ENCODE peak calls at places on chromosomes 5 and 9, in eight cellular contexts. One of them, this sample, is unnamed.

GRCh38 chr9:134217431-134218210 is 53.3 kb upstream of the RNU6ATAC start:
- DNase-seq in endodermal cell: peak; percentile 85
- DNase-seq in MM.1S: no peak
- DNase-seq in thoracic aorta: no peak
- DNase-seq in CD8-positive, alpha-beta memory T cell: no peak
- DNase-seq in aorta: peak; percentile 56
- DNase-seq in Peyer's patch: no peak
- DNase-seq in upper lobe of right lung: peak; percentile 51
- DNase-seq in this sample: peak; percentile 71

GRCh38 chr5:167304834-167305469 is 986.5 kb upstream of the WWC1 start:
- DNase-seq in upper lobe of right lung: no peak
- DNase-seq in endodermal cell: peak; percentile 50
- DNase-seq in thoracic aorta: no peak
- DNase-seq in Peyer's patch: no peak
- DNase-seq in MM.1S: no peak
- DNase-seq in CD8-positive, alpha-beta memory T cell: no peak
- DNase-seq in aorta: no peak
- DNase-seq in this sample: no peak

GRCh38 chr5:81247441-81247972 is 14.4 kb downstream of the CKMT2 start:
- DNase-seq in endodermal cell: no peak
- DNase-seq in upper lobe of right lung: no peak
- DNase-seq in MM.1S: no peak
- DNase-seq in CD8-positive, alpha-beta memory T cell: no peak
- DNase-seq in aorta: no peak
- DNase-seq in Peyer's patch: no peak
- DNase-seq in thoracic aorta: no peak
- DNase-seq in this sample: no peak

GRCh38 chr9:137642118-137642601 is 23.4 kb downstream of the EHMT1 start:
- DNase-seq in MM.1S: no peak
- DNase-seq in thoracic aorta: no peak
- DNase-seq in aorta: no peak
- DNase-seq in Peyer's patch: no peak
- DNase-seq in endodermal cell: no peak
- DNase-seq in upper lobe of right lung: peak; percentile 3
- DNase-seq in CD8-positive, alpha-beta memory T cell: no peak
- DNase-seq in this sample: no peak

GRCh38 chr5:74638776-74639537 is 1.6 kb downstream of the ENC1 start:
- DNase-seq in MM.1S: peak; percentile 46
- DNase-seq in aorta: no peak
- DNase-seq in Peyer's patch: no peak
- DNase-seq in CD8-positive, alpha-beta memory T cell: no peak
- DNase-seq in endodermal cell: no peak
- DNase-seq in upper lobe of right lung: no peak
- DNase-seq in thoracic aorta: no peak
- DNase-seq in this sample: no peak

GRCh38 chr5:100595152-100595811 is 60.1 kb downstream of the FAM174A start:
- DNase-seq in endodermal cell: no peak
- DNase-seq in Peyer's patch: no peak
- DNase-seq in MM.1S: no peak
- DNase-seq in CD8-positive, alpha-beta memory T cell: no peak
- DNase-seq in thoracic aorta: peak; percentile 3
- DNase-seq in upper lobe of right lung: no peak
- DNase-seq in aorta: no peak
- DNase-seq in this sample: no peak

GRCh38 chr5:163563112-163563511 is 57.7 kb downstream of the MAT2B start:
- DNase-seq in MM.1S: no peak
- DNase-seq in CD8-positive, alpha-beta memory T cell: no peak
- DNase-seq in aorta: no peak
- DNase-seq in Peyer's patch: no peak
- DNase-seq in endodermal cell: no peak
- DNase-seq in thoracic aorta: no peak
- DNase-seq in upper lobe of right lung: no peak
- DNase-seq in this sample: no peak

GRCh38 chr9:133037775-133038174 is 7.0 kb downstream of the GTF3C5 start:
- DNase-seq in aorta: no peak
- DNase-seq in CD8-positive, alpha-beta memory T cell: no peak
- DNase-seq in thoracic aorta: no peak
- DNase-seq in upper lobe of right lung: no peak
- DNase-seq in endodermal cell: no peak
- DNase-seq in MM.1S: no peak
- DNase-seq in Peyer's patch: no peak
- DNase-seq in this sample: no peak

GRCh38 chr5:83718195-83718825 is 2.3 kb downstream of the HAPLN1 start:
- DNase-seq in upper lobe of right lung: no peak
- DNase-seq in CD8-positive, alpha-beta memory T cell: no peak
- DNase-seq in endodermal cell: peak; percentile 69
- DNase-seq in aorta: no peak
- DNase-seq in Peyer's patch: no peak
- DNase-seq in thoracic aorta: no peak
- DNase-seq in MM.1S: peak; percentile 69
- DNase-seq in this sample: peak; percentile 57

GRCh38 chr5:83509535-83509934 is 38.0 kb downstream of the VCAN start:
- DNase-seq in Peyer's patch: no peak
- DNase-seq in endodermal cell: no peak
- DNase-seq in upper lobe of right lung: no peak
- DNase-seq in thoracic aorta: no peak
- DNase-seq in MM.1S: no peak
- DNase-seq in aorta: no peak
- DNase-seq in CD8-positive, alpha-beta memory T cell: no peak
- DNase-seq in this sample: no peak

GRCh38 chr5:78533356-78533755 is 115.2 kb downstream of the LHFPL2 start:
- DNase-seq in Peyer's patch: no peak
- DNase-seq in CD8-positive, alpha-beta memory T cell: no peak
- DNase-seq in upper lobe of right lung: no peak
- DNase-seq in aorta: no peak
- DNase-seq in thoracic aorta: no peak
- DNase-seq in endodermal cell: no peak
- DNase-seq in MM.1S: no peak
- DNase-seq in this sample: peak; percentile 45

GRCh38 chr5:150918613-150919012 is 13.8 kb upstream of the ZNF300 start:
- DNase-seq in CD8-positive, alpha-beta memory T cell: no peak
- DNase-seq in MM.1S: no peak
- DNase-seq in Peyer's patch: no peak
- DNase-seq in endodermal cell: no peak
- DNase-seq in thoracic aorta: no peak
- DNase-seq in upper lobe of right lung: no peak
- DNase-seq in aorta: no peak
- DNase-seq in this sample: no peak

GRCh38 chr5:79069488-79070001 is at the start of the genes BHMT2 and DMGDH:
- DNase-seq in CD8-positive, alpha-beta memory T cell: no peak
- DNase-seq in endodermal cell: no peak
- DNase-seq in MM.1S: no peak
- DNase-seq in aorta: peak; percentile 83
- DNase-seq in upper lobe of right lung: no peak
- DNase-seq in Peyer's patch: no peak
- DNase-seq in thoracic aorta: no peak
- DNase-seq in this sample: no peak

GRCh38 chr5:113256671-113257452 is 177.9 kb downstream of the TSSK1B start:
- DNase-seq in thoracic aorta: no peak
- DNase-seq in upper lobe of right lung: no peak
- DNase-seq in MM.1S: no peak
- DNase-seq in CD8-positive, alpha-beta memory T cell: no peak
- DNase-seq in aorta: no peak
- DNase-seq in endodermal cell: no peak
- DNase-seq in Peyer's patch: no peak
- DNase-seq in this sample: no peak

GRCh38 chr5:176700239-176700847 is 53.1 kb downstream of the TSPAN17 start:
- DNase-seq in upper lobe of right lung: no peak
- DNase-seq in thoracic aorta: no peak
- DNase-seq in MM.1S: no peak
- DNase-seq in CD8-positive, alpha-beta memory T cell: no peak
- DNase-seq in endodermal cell: peak; percentile 84
- DNase-seq in aorta: no peak
- DNase-seq in Peyer's patch: no peak
- DNase-seq in this sample: no peak

GRCh38 chr5:95794070-95794516 is 28.4 kb downstream of the GLRX start:
- DNase-seq in endodermal cell: no peak
- DNase-seq in upper lobe of right lung: no peak
- DNase-seq in thoracic aorta: no peak
- DNase-seq in Peyer's patch: no peak
- DNase-seq in aorta: no peak
- DNase-seq in CD8-positive, alpha-beta memory T cell: no peak
- DNase-seq in MM.1S: no peak
- DNase-seq in this sample: no peak
- H3K4me1 ChIP-seq in endodermal cell: peaks cover 2% of the 10 kb centered on the region
- H3K4me1 ChIP-seq in upper lobe of right lung: no peaks in the 10 kb centered on the region
- H3K4me1 ChIP-seq in thoracic aorta: no peaks in the 10 kb centered on the region
- H3K4me1 ChIP-seq in Peyer's patch: no peaks in the 10 kb centered on the region
- H3K4me1 ChIP-seq in aorta: no peaks in the 10 kb centered on the region
- H3K4me1 ChIP-seq in CD8-positive, alpha-beta memory T cell: no peaks in the 10 kb centered on the region
- H3K4me1 ChIP-seq in MM.1S: peaks cover 5% of the 10 kb centered on the region
- H3K4me1 ChIP-seq in this sample: peaks cover 21% of the 10 kb centered on the region

GRCh38 chr5:14353661-14354474 is 210.7 kb downstream of the TRIO start:
- DNase-seq in upper lobe of right lung: no peak
- DNase-seq in thoracic aorta: no peak
- DNase-seq in MM.1S: no peak
- DNase-seq in CD8-positive, alpha-beta memory T cell: no peak
- DNase-seq in aorta: no peak
- DNase-seq in Peyer's patch: no peak
- DNase-seq in endodermal cell: no peak
- DNase-seq in this sample: no peak
- H3K4me3 ChIP-seq in upper lobe of right lung: no peak overlapping the region
- H3K4me3 ChIP-seq in thoracic aorta: no peak overlapping the region
- H3K4me3 ChIP-seq in MM.1S: no peak overlapping the region
- H3K4me3 ChIP-seq in CD8-positive, alpha-beta memory T cell: no peak overlapping the region
- H3K4me3 ChIP-seq in aorta: no peak overlapping the region
- H3K4me3 ChIP-seq in Peyer's patch: no peak overlapping the region
- H3K4me3 ChIP-seq in endodermal cell: no peak overlapping the region
- H3K4me3 ChIP-seq in this sample: no peak overlapping the region

DNA sequence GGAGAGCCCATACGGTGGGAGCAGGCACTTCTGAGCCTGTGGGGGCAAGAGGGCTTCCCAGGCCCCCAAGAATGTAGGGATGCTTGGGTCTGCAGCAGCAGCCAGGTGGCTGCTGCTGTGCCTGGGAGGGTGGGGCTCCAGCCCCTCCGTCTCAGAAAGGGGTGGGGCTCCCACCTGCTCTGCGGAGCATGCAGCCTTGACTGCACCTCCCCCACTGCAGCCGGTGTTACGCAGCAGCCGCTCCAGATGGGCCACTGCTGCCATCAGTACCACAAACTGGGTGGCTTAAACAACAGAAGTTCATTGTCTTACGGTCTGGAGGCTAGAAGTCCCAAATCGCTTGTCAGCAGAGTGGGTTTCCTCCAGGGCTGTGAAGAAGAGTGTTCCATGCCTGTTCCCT is 365.5 kb downstream of the TMEM38B start:
- DNase-seq in Peyer's patch: no peak
- DNase-seq in MM.1S: no peak
- DNase-seq in aorta: no peak
- DNase-seq in upper lobe of right lung: no peak
- DNase-seq in thoracic aorta: no peak
- DNase-seq in endodermal cell: no peak
- DNase-seq in CD8-positive, alpha-beta memory T cell: no peak
- DNase-seq in this sample: no peak
- H3K4me1 ChIP-seq in Peyer's patch: no peaks in the 10 kb centered on the region
- H3K4me1 ChIP-seq in MM.1S: no peaks in the 10 kb centered on the region
- H3K4me1 ChIP-seq in aorta: no peaks in the 10 kb centered on the region
- H3K4me1 ChIP-seq in upper lobe of right lung: no peaks in the 10 kb centered on the region
- H3K4me1 ChIP-seq in thoracic aorta: no peaks in the 10 kb centered on the region
- H3K4me1 ChIP-seq in endodermal cell: no peaks in the 10 kb centered on the region
- H3K4me1 ChIP-seq in CD8-positive, alpha-beta memory T cell: no peaks in the 10 kb centered on the region
- H3K4me1 ChIP-seq in this sample: no peaks in the 10 kb centered on the region

DNA sequence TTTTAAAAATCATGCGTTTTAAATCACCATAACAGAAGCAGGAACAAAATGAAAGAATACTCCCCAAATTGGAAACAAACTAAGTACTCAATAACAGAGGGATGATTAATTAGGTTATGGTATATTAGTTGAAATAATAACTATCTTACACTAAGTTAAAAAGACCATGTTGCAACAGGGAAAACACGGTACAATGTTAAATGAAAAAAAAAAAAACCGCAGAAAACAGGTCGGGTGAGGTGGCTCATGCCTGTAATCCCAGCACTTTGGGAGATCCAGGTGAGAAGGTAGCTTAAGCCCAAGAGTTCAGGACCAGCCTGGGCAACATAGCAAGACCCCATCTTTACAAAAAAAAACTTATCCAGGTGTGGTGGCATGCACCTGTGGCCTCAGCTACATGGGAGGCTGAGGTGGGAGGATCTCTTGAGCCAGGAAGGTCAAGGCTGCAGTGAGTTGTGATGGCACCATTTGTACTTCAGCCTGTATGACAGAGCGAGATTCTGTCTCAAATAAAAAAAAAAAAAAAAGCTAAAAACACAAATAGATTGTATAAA is 2.4 kb upstream of the PTPN3 start:
- DNase-seq in CD8-positive, alpha-beta memory T cell: no peak
- DNase-seq in MM.1S: no peak
- DNase-seq in endodermal cell: no peak
- DNase-seq in Peyer's patch: no peak
- DNase-seq in upper lobe of right lung: no peak
- DNase-seq in aorta: no peak
- DNase-seq in thoracic aorta: no peak
- DNase-seq in this sample: no peak
- H3K4me3 ChIP-seq in CD8-positive, alpha-beta memory T cell: no peak overlapping the region
- H3K4me3 ChIP-seq in MM.1S: no peak overlapping the region
- H3K4me3 ChIP-seq in endodermal cell: no peak overlapping the region
- H3K4me3 ChIP-seq in Peyer's patch: no peak overlapping the region
- H3K4me3 ChIP-seq in upper lobe of right lung: no peak overlapping the region
- H3K4me3 ChIP-seq in aorta: no peak overlapping the region
- H3K4me3 ChIP-seq in thoracic aorta: peak overlapping the region; percentile 72
- H3K4me3 ChIP-seq in this sample: no peak overlapping the region

DNA sequence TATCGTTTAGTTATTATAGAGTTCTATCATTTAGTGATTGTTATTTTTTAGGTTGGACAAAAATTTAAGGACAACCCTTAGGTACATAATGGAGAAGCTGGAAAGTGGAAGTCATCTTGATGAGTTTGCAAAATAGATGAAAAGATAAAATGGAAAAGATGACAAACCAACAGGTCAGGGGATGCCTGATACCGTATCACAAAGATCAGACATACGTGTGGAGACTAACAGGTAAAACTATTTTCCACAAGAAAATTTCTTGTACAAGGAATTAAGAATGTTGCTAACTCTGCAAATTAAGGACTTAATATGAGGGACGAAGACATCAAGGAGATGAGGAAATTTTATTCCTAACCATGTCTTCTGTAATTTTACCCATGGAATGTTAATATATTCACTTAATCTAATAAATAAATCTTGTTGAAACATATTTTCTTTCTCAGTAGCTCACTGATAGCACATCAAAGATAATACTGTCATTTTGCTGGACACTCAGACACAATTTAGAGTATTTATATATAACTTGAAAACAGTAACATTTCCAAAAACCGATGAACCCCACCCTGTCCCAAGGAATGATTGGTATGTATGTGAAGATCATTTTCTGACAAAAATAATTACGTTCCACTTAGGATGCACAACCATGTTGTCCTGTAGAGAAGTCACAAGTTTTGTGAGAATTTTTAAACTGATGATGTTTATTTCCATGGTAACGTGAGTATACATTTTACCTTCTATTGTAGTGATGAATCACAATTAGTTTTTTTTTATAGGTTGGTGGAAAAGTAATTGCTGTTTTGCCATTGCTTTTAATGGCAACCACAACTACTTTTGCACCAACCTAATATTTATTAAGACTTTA is 2.6 kb downstream of the LURAP1L start:
- DNase-seq in endodermal cell: no peak
- DNase-seq in thoracic aorta: no peak
- DNase-seq in MM.1S: no peak
- DNase-seq in aorta: no peak
- DNase-seq in Peyer's patch: no peak
- DNase-seq in CD8-positive, alpha-beta memory T cell: no peak
- DNase-seq in upper lobe of right lung: no peak
- DNase-seq in this sample: no peak
- H3K4me1 ChIP-seq in endodermal cell: no peaks in the 10 kb centered on the region
- H3K4me1 ChIP-seq in thoracic aorta: peaks cover 15% of the 10 kb centered on the region
- H3K4me1 ChIP-seq in MM.1S: no peaks in the 10 kb centered on the region
- H3K4me1 ChIP-seq in aorta: peaks cover 2% of the 10 kb centered on the region
- H3K4me1 ChIP-seq in Peyer's patch: no peaks in the 10 kb centered on the region
- H3K4me1 ChIP-seq in CD8-positive, alpha-beta memory T cell: no peaks in the 10 kb centered on the region
- H3K4me1 ChIP-seq in upper lobe of right lung: no peaks in the 10 kb centered on the region
- H3K4me1 ChIP-seq in this sample: no peaks in the 10 kb centered on the region